ENCODE peak calls at places on chromosomes 16 and 17, in nine cellular contexts. C is choroid plexus epithelial cell, L is breast epithelium, S is cardiac muscle cell, Q is neural crest cell, F is GM12865, H is hepatocyte, K is MCF 10A, O is BJ. R is an unnamed sample.

GRCh38 chr17:2722611-2723010 is 11.0 kb upstream of the CLUH start:
- DNase-seq in C (no peak), L (no peak), S (no peak), Q (no peak), F (no peak), H (no peak), K (no peak), O (no peak), R (no peak)

GRCh38 chr17:19021622-19022083 is 17.1 kb upstream of the FAM83G start:
- DNase-seq in C (no peak), L (no peak), S (no peak), Q (no peak), F (peak), H (no peak), K (no peak), O (no peak), R (no peak)

GRCh38 chr16:7148606-7149005 is 184.0 kb upstream of the RBFOX1 start:
- DNase-seq in C (no peak), L (no peak), S (no peak), Q (peak), F (no peak), H (no peak), K (no peak), O (no peak), R (no peak)

GRCh38 chr16:30901201-30902069 is 5.0 kb downstream of the CTF1 start:
- DNase-seq in C (no peak), L (no peak), S (peak), Q (no peak), F (no peak), H (no peak), K (no peak), O (no peak), R (no peak)

GRCh38 chr16:89422905-89423630 is 67.3 kb downstream of the ANKRD11 start:
- DNase-seq in C (peak), L (no peak), S (peak), Q (no peak), F (peak), H (peak), K (no peak), O (no peak), R (no peak)

GRCh38 chr17:8736362-8736761 is 8.3 kb downstream of the CCDC42 start:
- DNase-seq in C (no peak), L (no peak), S (no peak), Q (no peak), F (no peak), H (no peak), K (no peak), O (no peak), R (no peak)

GRCh38 chr16:2337431-2338296 is 2.9 kb downstream of the ABCA3 start:
- DNase-seq in C (no peak), L (no peak), S (no peak), Q (no peak), F (no peak), H (no peak), K (no peak), O (no peak), R (no peak)

GRCh38 chr16:27867122-27868110 is 196.1 kb downstream of the GSG1L start:
- DNase-seq in C (peak), L (peak), S (peak), Q (peak), F (peak), H (peak), K (peak), O (peak), R (peak)

GRCh38 chr17:28745777-28746473 is 2.1 kb downstream of the TRAF4 start:
- DNase-seq in C (no peak), L (peak), S (no peak), Q (no peak), F (no peak), H (no peak), K (peak), O (no peak), R (no peak)

GRCh38 chr16:4277987-4278513 is 5.2 kb upstream of the TFAP4 start:
- DNase-seq in C (no peak), L (no peak), S (no peak), Q (no peak), F (no peak), H (no peak), K (no peak), O (no peak), R (no peak)

GRCh38 chr17:76353004-76353598 is 615 bp downstream of the PRPSAP1 start:
- DNase-seq in C (no peak), L (no peak), S (no peak), Q (no peak), F (peak), H (peak), K (no peak), O (no peak), R (no peak)

GRCh38 chr17:55348749-55349354 is 72.8 kb downstream of the MMD start:
- DNase-seq in C (peak), L (no peak), S (peak), Q (peak), F (peak), H (peak), K (peak), O (no peak), R (peak)

GRCh38 chr17:36728030-36728991 is 126.9 kb downstream of the MRM1 start:
- DNase-seq in C (no peak), L (no peak), S (no peak), Q (no peak), F (no peak), H (no peak), K (no peak), O (no peak), R (no peak)

GRCh38 chr16:10878644-10879498 is 1.9 kb downstream of the CIITA start:
- DNase-seq in C (peak), L (no peak), S (peak), Q (no peak), F (peak), H (peak), K (peak), O (no peak), R (no peak)

GRCh38 chr16:88077328-88078108 is 126.3 kb downstream of the BANP start:
- DNase-seq in C (no peak), L (no peak), S (no peak), Q (no peak), F (no peak), H (no peak), K (no peak), O (no peak), R (no peak)

GRCh38 chr17:1220346-1220745 is 40.6 kb upstream of the ABR start:
- DNase-seq in C (no peak), L (no peak), S (no peak), Q (no peak), F (no peak), H (no peak), K (no peak), O (no peak), R (no peak)

GRCh38 chr17:32784113-32784512 is 92.8 kb downstream of the MYO1D start:
- DNase-seq in C (no peak), L (no peak), S (no peak), Q (no peak), F (no peak), H (no peak), K (no peak), O (no peak), R (no peak)

GRCh38 chr16:69906838-69907301 is 44.3 kb upstream of the CLEC18A start:
- DNase-seq in C (peak), L (no peak), S (peak), Q (no peak), F (no peak), H (no peak), K (no peak), O (peak), R (peak)

GRCh38 chr17:31702040-31702439 is 157.0 kb downstream of the COPRS start:
- DNase-seq in C (no peak), L (no peak), S (no peak), Q (no peak), F (no peak), H (no peak), K (no peak), O (no peak), R (no peak)

GRCh38 chr17:50050431-50051032 is 5.4 kb upstream of the ITGA3 start:
- DNase-seq in C (no peak), L (no peak), S (no peak), Q (no peak), F (no peak), H (no peak), K (no peak), O (no peak), R (no peak)
- TF ChIP-seq CTCF in C (peak), L (no peak), S (no peak), Q (no peak), F (no peak), H (no peak), K (no peak), O (no peak), R (no peak)

GRCh38 chr17:57110579-57111367 is 25.7 kb downstream of the AKAP1 start:
- DNase-seq in C (peak), L (no peak), S (no peak), Q (no peak), F (no peak), H (no peak), K (no peak), O (no peak), R (no peak)

GRCh38 chr17:57110152-57110542 is 25.1 kb downstream of the AKAP1 start:
- DNase-seq in C (no peak), L (no peak), S (peak), Q (no peak), F (no peak), H (no peak), K (no peak), O (no peak), R (no peak)

GRCh38 chr17:57111386-57111785 is 26.3 kb downstream of the AKAP1 start:
- DNase-seq in C (no peak), L (no peak), S (no peak), Q (no peak), F (no peak), H (no peak), K (no peak), O (no peak), R (no peak)

GRCh38 chr17:57108656-57109392 is 23.8 kb downstream of the AKAP1 start:
- DNase-seq in C (no peak), L (no peak), S (no peak), Q (no peak), F (no peak), H (no peak), K (no peak), O (no peak), R (no peak)

DNA sequence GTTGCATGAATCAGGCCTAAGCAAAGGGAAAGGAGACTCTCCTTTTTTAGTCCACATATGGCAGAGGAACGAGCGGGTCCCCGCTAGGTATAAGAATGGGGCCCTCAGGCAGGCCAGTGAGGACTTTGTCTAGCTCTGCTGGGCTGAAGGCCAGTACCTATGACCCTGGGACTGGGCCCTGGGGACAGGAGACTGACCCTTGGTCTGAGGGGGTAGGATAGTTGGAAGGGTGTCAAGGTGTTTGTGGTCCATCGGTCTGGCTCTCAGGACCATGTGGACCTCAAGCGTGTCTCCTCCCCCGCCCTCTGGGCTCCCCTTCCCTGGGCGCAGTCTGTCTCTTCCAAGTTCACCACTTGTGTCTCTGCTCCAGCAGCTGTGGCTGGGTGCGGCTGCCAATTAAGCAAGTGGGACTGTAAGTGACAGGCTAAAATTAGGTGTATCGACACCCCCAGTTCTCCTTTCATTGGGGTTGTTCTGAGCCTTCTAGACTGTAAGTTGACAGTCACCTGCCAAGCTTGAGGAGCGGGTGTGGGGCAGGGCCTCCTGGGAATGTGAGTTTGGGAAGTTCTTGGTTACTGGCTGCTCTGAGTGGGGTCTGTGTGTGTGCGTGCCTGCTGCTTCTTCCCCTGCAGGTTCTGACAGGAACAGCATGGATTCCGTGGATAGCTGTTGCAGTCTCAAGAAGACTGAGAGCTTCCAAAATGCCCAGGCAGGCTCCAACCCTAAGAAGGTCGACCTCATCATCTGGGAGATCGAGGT is 24.5 kb downstream of the AKAP1 start:
- DNase-seq in C (peak), L (no peak), S (peak), Q (no peak), F (no peak), H (no peak), K (no peak), O (no peak), R (no peak)
- TF ChIP-seq CTCF in C (peak), L (peak), S (peak), Q (peak), F (no peak), H (peak), K (no peak), O (no peak), R (no peak)

GRCh38 chr16:73846292-73846849 is 450.2 kb upstream of the PSMD7 start:
- DNase-seq in C (no peak), L (no peak), S (no peak), Q (no peak), F (no peak), H (no peak), K (no peak), O (no peak), R (no peak)
- TF ChIP-seq CTCF in C (no peak), L (no peak), S (no peak), Q (no peak), F (no peak), H (peak), K (no peak), O (no peak), R (no peak)

GRCh38 chr17:78985395-78985794 is 5.7 kb upstream of the LGALS3BP start:
- DNase-seq in C (no peak), L (no peak), S (no peak), Q (no peak), F (no peak), H (no peak), K (no peak), O (no peak), R (no peak)

GRCh38 chr17:78990349-78991016 is 10.8 kb upstream of the LGALS3BP start:
- DNase-seq in C (no peak), L (no peak), S (no peak), Q (no peak), F (no peak), H (no peak), K (no peak), O (no peak), R (no peak)

GRCh38 chr17:78981010-78981888 is 1.5 kb upstream of the LGALS3BP start:
- DNase-seq in C (no peak), L (no peak), S (no peak), Q (no peak), F (no peak), H (no peak), K (no peak), O (no peak), R (no peak)

GRCh38 chr17:78988152-78988551 is 8.4 kb upstream of the LGALS3BP start:
- DNase-seq in C (no peak), L (no peak), S (peak), Q (no peak), F (no peak), H (no peak), K (no peak), O (no peak), R (no peak)

GRCh38 chr17:78986048-78986648 is 6.4 kb upstream of the LGALS3BP start:
- DNase-seq in C (peak), L (no peak), S (peak), Q (no peak), F (peak), H (peak), K (peak), O (no peak), R (no peak)
- TF ChIP-seq CTCF in C (peak), L (no peak), S (peak), Q (no peak), F (no peak), H (peak), K (no peak), O (peak), R (peak)

GRCh38 chr17:82912571-82913089 is 72.8 kb upstream of the ZNF750 start:
- DNase-seq in C (peak), L (no peak), S (no peak), Q (no peak), F (no peak), H (no peak), K (no peak), O (no peak), R (no peak)

GRCh38 chr17:82913304-82914043 is 73.7 kb upstream of the ZNF750 start:
- DNase-seq in C (peak), L (no peak), S (no peak), Q (no peak), F (no peak), H (no peak), K (no peak), O (no peak), R (no peak)

GRCh38 chr17:82915697-82916027 is 75.8 kb upstream of the ZNF750 start:
- DNase-seq in C (no peak), L (no peak), S (no peak), Q (no peak), F (peak), H (no peak), K (no peak), O (no peak), R (no peak)

GRCh38 chr17:82915010-82915696 is 75.3 kb upstream of the ZNF750 start:
- DNase-seq in C (no peak), L (no peak), S (no peak), Q (no peak), F (peak), H (no peak), K (no peak), O (no peak), R (no peak)

GRCh38 chr17:82914375-82914774 is 74.6 kb upstream of the ZNF750 start:
- DNase-seq in C (no peak), L (no peak), S (peak), Q (no peak), F (peak), H (no peak), K (no peak), O (no peak), R (no peak)
- TF ChIP-seq CTCF in C (no peak), L (peak), S (peak), Q (no peak), F (peak), H (no peak), K (peak), O (peak), R (peak)

GRCh38 chr17:43873091-43873490 is 26.1 kb downstream of the CD300LG start:
- DNase-seq in C (no peak), L (no peak), S (no peak), Q (no peak), F (no peak), H (no peak), K (no peak), O (no peak), R (no peak)
- TF ChIP-seq CTCF in C (peak), L (no peak), S (no peak), Q (no peak), F (no peak), H (no peak), K (peak), O (peak), R (no peak)

R was measured in AG09319.